ENCODE peak calls at places on chromosomes 13 and 19, in seven cellular contexts. S is mucosa of descending colon, F is IMR-90, G is cardiac fibroblast, T is HL-60, B is neural progenitor cell, R is A549. E is an unnamed sample.

GRCh38 chr19:4970558-4971423 is 1.9 kb downstream of the KDM4B start:
- DNase-seq in G (peak), F (no peak), R (no peak), S (peak), B (peak), T (no peak), E (no peak)

GRCh38 chr13:113666951-113667701 is at the start of gene GRK1:
- DNase-seq in B (peak), R (no peak), S (peak), T (no peak), F (no peak), G (no peak), E (no peak)

GRCh38 chr19:31583148-31583547 is 233.9 kb upstream of the TSHZ3 start:
- DNase-seq in B (no peak), R (no peak), G (no peak), F (no peak), T (no peak), S (no peak), E (no peak)

GRCh38 chr13:74920361-74920760 is 561.6 kb downstream of the TBC1D4 start:
- DNase-seq in F (no peak), T (no peak), R (no peak), S (no peak), G (no peak), B (no peak), E (no peak)

GRCh38 chr19:14474827-14475226 is 327 bp downstream of the PTGER1 start:
- DNase-seq in B (no peak), F (no peak), R (no peak), S (peak), G (no peak), T (no peak), E (no peak)

GRCh38 chr19:10625003-10625761 is at the start of gene SLC44A2:
- DNase-seq in S (peak), G (peak), B (peak), F (peak), R (peak), T (no peak), E (peak)

GRCh38 chr13:112970552-112971287 is 1.7 kb downstream of the MCF2L start:
- DNase-seq in F (no peak), T (no peak), G (no peak), S (peak), B (no peak), R (no peak), E (peak)

GRCh38 chr19:3785464-3785937 is 680 bp downstream of the MATK start:
- DNase-seq in T (peak), R (no peak), G (no peak), B (peak), S (no peak), F (no peak), E (no peak)

GRCh38 chr13:29279859-29280258 is 315.6 kb downstream of the SLC7A1 start:
- DNase-seq in T (no peak), G (no peak), R (no peak), B (no peak), F (no peak), S (no peak), E (no peak)

GRCh38 chr19:49142866-49143335 is 12.3 kb downstream of the HRC start:
- DNase-seq in R (peak), G (peak), S (peak), T (no peak), B (peak), F (peak), E (peak)

GRCh38 chr19:1823539-1824251 is 11.6 kb upstream of the ATP8B3 start:
- DNase-seq in R (no peak), G (no peak), T (no peak), S (no peak), F (no peak), B (no peak), E (no peak)

GRCh38 chr13:33626407-33626806 is 191.5 kb upstream of the RFC3 start:
- DNase-seq in S (no peak), R (no peak), T (no peak), F (no peak), G (no peak), B (no peak), E (no peak)

GRCh38 chr19:18203408-18203862 is 407 bp downstream of the RAB3A start:
- DNase-seq in F (no peak), B (no peak), G (no peak), S (peak), T (peak), R (no peak), E (no peak)

GRCh38 chr19:46378268-46378667 is 31.4 kb downstream of the PPP5C start:
- DNase-seq in T (no peak), B (no peak), F (peak), G (peak), S (no peak), R (no peak), E (peak)

GRCh38 chr19:51727349-51727880 is 3.6 kb upstream of the HAS1 start:
- DNase-seq in T (no peak), S (no peak), G (peak), B (no peak), F (no peak), R (no peak), E (peak)

GRCh38 chr19:2848625-2849024 is 7.3 kb downstream of the ZNF555 start:
- DNase-seq in F (peak), R (no peak), S (no peak), T (no peak), B (no peak), G (no peak), E (peak)

DNA sequence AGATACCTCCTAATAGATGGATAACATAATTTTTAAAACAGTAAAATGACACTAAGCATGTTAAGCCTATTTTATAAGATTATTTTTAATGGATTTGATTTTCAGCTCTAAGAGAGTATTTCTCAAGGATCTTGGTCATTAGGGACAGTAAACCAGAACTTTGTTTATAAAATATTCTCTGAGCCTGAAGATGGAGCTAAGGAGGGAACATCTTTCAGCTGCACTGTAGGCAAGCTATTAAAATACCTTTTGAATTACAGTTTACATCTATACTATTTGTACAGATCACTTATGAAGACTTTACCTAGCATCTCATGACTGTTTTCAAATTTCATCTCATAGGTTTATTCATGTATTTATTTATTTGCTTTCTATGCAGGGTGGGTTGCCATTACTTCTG is 345.3 kb downstream of the MYO16 start:
- DNase-seq in B (no peak), S (no peak), F (no peak), T (no peak), G (no peak), R (no peak), E (no peak)
- TF ChIP-seq CTCF in B (no peak), S (no peak), F (peak), T (no peak), G (no peak), R (no peak), E (no peak)

DNA sequence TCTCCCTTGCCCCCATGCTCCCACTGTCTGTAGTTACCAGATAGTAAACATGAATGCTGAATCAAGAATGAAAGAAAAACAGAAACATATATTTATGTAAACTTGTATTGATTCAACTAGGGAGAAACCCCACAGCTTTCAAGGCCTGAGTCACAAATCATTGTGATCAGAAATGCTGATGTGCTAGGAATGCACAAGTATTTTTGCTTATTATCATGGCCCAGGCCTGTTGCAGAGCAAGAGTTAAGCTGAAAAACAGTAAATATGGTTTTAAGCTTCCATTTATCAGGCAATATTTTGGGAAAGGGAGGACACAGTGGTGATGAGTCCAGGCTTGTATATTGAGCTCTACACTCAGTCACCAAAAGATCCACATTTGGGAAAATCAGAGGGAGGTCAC is 669.6 kb downstream of the DIAPH3 start:
- DNase-seq in B (no peak), F (no peak), R (no peak), S (no peak), G (no peak), T (no peak), E (no peak)
- H3K4me3 ChIP-seq in B (no peak), F (no peak), R (no peak), S (no peak), G (no peak), T (no peak), E (no peak)

DNA sequence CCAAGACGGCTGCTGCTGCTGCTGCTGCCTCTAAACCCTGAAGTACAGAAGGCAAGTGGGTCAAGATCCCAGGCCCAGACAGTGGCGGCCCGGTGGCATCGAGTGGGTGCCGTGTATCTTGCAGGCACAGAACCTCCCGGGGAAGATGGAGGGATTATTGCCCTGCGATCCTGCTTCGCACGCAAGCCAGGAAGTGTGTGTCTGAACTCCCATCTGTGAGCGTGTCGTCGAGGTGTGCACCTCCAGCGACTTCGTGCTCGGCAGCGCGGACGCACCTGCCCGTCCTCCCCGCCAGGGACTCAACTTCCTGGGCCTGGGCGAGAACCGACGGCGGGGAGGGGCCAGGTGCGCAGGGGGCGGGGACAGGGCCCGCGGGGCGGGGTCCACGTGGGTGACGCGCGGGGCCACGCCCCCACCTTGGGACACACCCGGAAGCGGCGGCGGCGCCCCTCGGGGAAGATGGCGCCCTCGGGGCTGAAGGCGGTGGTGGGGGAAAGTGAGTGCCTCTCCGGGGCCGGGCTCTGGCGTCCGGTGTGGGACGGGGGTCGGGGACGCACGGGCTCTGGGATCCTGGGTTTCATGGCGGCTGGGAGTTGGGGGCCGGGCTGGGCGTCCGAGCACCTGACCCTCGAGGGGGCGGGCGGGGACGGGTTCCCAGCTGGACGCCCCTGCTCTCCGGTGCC is at the start of gene STXBP2:
- DNase-seq in R (peak), T (peak), F (no peak), G (peak), B (peak), S (peak), E (no peak)
- TF ChIP-seq CTCF in R (no peak), T (no peak), F (no peak), G (no peak), B (no peak), S (peak), E (no peak)

DNA sequence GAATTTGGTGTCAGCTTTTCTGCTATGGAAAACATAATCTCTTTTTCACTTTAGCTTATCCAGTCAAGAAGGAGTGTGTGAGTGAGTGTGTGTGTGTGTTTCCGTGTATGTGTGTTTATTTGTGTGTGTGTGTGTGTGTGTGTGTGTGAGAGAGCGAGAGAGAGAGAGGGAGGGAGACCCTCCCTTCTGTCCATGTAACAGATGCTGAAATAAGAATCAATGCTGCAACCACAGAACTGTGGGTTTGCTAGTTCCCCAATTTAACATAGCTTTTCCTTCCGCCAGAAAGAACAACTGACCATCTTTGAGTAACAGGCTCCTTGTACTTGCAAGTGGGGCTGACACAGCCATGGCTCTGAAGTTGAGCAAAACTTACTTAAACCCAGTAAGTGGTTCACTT is 5.2 kb downstream of the LCP1 start:
- DNase-seq in T (peak), S (no peak), G (no peak), F (no peak), B (no peak), R (no peak), E (no peak)
- H3K4me3 ChIP-seq in T (peak), S (no peak), G (no peak), F (no peak), B (no peak), R (no peak), E (no peak)

DNA sequence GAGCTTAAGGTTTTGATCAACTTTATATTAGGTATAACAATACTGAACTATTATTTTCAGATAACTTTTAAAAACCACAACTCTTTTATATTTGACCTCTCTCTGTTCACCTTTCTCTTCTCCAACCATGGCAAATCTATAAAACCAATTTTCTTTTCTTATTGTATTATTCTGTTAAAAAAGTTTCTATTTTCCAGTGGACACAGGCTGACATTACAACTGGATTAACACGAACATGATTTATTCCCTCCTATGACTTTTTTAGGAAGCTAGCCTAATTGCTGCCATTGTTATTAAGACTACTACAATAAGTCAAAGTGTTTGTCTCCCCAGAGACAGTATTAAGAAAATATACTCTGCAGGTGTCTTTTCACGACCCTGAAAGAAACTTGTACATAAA is 2291.1 kb upstream of the PCDH20 start:
- DNase-seq in T (no peak), B (no peak), R (no peak), G (no peak), S (no peak), F (no peak), E (no peak)
- TF ChIP-seq CTCF in T (no peak), B (no peak), R (no peak), G (no peak), S (no peak), F (no peak), E (no peak)